ENCODE peak calls at places on chromosomes 11 and 22, in nine cellular contexts. R, D, N, I, G, S, Q, Z and W are unnamed samples.
A peak's percentile ranks its signal among the peaks of the same experiment; 100 is the strongest.

GRCh38 chr22:40001800-40002577 is 7.2 kb downstream of the FAM83F start:
- DNase-seq in R (no peak), D (no peak), N (no peak), I (no peak), G (no peak), S (no peak), Q (no peak), Z (no peak), W (no peak)

GRCh38 chr11:65555693-65556231 is 2.4 kb downstream of the LTBP3 start:
- DNase-seq in R (peak; percentile 48), D (no peak), N (peak; percentile 64), I (no peak), G (no peak), S (peak; percentile 67), Q (peak; percentile 65), Z (no peak), W (no peak)

GRCh38 chr11:93476796-93477195 is 66.4 kb downstream of the SMCO4 start:
- DNase-seq in R (no peak), D (no peak), N (no peak), I (peak; percentile 58), G (no peak), S (peak; percentile 6), Q (no peak), Z (no peak), W (no peak)

GRCh38 chr11:64290352-64290751 is 750 bp upstream of the KCNK4 start:
- DNase-seq in R (no peak), D (no peak), N (no peak), I (no peak), G (no peak), S (no peak), Q (no peak), Z (no peak), W (no peak)

GRCh38 chr11:117408356-117408755 is 80.7 kb downstream of the CEP164 start:
- DNase-seq in R (no peak), D (no peak), N (no peak), I (no peak), G (no peak), S (no peak), Q (no peak), Z (no peak), W (no peak)

GRCh38 chr22:27336151-27337090 is 465.1 kb downstream of the MN1 start:
- DNase-seq in R (no peak), D (no peak), N (no peak), I (peak; percentile 72), G (no peak), S (no peak), Q (no peak), Z (no peak), W (no peak)

GRCh38 chr11:116175707-116176106 is 597.1 kb downstream of the BUD13 start:
- DNase-seq in R (no peak), D (no peak), N (no peak), I (no peak), G (no peak), S (no peak), Q (no peak), Z (no peak), W (no peak)

GRCh38 chr11:46675288-46675851 is 25.0 kb downstream of the ARHGAP1 start:
- DNase-seq in R (peak; percentile 79), D (peak; percentile 65), N (peak; percentile 56), I (no peak), G (no peak), S (peak; percentile 52), Q (no peak), Z (no peak), W (no peak)

GRCh38 chr22:26792522-26792921 is 135.1 kb downstream of the MIAT start:
- DNase-seq in R (no peak), D (no peak), N (no peak), I (no peak), G (no peak), S (no peak), Q (no peak), Z (no peak), W (no peak)

GRCh38 chr22:38009000-38009806 is 24.8 kb upstream of the SOX10 start:
- DNase-seq in R (no peak), D (no peak), N (no peak), I (no peak), G (no peak), S (no peak), Q (no peak), Z (no peak), W (no peak)

GRCh38 chr11:125005491-125005890 is 51.5 kb downstream of the CCDC15 start:
- DNase-seq in R (no peak), D (peak; percentile 2), N (no peak), I (no peak), G (no peak), S (no peak), Q (no peak), Z (no peak), W (no peak)

GRCh38 chr11:63623513-63624140 is 9.4 kb upstream of the PLAAT3 start:
- DNase-seq in R (no peak), D (no peak), N (no peak), I (no peak), G (no peak), S (no peak), Q (no peak), Z (no peak), W (no peak)

GRCh38 chr11:66419825-66420224 is 1.0 kb upstream of the NPAS4 start:
- DNase-seq in R (no peak), D (no peak), N (no peak), I (no peak), G (no peak), S (no peak), Q (no peak), Z (no peak), W (no peak)

DNA sequence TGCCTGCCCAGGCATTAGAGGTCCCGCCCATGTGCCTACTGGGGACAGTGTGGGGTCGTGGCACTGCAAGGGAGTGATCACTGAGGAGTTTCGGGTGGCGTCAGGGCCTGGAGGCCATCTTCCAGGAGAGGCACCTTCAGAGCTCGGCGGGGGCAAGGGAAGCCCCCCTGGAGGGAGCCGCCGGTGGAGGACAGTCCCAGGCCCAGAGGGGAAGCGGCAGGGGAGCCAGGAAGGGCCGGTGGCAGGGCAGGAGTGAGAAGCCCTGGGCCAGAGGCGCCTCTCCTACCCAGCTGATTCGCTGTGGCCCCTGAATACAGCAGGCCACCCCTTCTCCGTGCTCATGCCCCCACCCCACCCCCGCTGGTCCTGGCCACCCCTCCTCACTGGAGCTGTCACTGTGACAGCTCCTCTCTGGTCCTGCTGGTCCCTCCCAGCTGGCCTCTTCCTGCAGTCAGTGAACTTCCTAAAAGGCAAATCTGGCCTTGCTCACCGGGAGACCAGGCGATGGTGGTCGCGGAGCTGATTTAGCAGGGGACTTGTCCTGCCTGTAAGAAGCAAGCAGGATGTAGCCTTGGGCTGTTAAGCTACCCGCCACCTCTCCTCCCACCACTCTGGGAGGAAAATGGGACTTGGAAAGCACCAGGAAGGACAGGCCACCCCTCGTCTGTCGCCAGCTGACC is 2.1 kb upstream of the MAPK11 start:
- DNase-seq in R (no peak), D (no peak), N (no peak), I (no peak), G (no peak), S (no peak), Q (no peak), Z (no peak), W (no peak)
- H3K27ac ChIP-seq in R (no peak overlapping the region), D (no peak overlapping the region), N (peak overlapping the region; percentile 87), I (no peak overlapping the region), G (no peak overlapping the region), S (peak overlapping the region; percentile 8), Q (no peak overlapping the region), Z (no peak overlapping the region), W (no peak overlapping the region)

DNA sequence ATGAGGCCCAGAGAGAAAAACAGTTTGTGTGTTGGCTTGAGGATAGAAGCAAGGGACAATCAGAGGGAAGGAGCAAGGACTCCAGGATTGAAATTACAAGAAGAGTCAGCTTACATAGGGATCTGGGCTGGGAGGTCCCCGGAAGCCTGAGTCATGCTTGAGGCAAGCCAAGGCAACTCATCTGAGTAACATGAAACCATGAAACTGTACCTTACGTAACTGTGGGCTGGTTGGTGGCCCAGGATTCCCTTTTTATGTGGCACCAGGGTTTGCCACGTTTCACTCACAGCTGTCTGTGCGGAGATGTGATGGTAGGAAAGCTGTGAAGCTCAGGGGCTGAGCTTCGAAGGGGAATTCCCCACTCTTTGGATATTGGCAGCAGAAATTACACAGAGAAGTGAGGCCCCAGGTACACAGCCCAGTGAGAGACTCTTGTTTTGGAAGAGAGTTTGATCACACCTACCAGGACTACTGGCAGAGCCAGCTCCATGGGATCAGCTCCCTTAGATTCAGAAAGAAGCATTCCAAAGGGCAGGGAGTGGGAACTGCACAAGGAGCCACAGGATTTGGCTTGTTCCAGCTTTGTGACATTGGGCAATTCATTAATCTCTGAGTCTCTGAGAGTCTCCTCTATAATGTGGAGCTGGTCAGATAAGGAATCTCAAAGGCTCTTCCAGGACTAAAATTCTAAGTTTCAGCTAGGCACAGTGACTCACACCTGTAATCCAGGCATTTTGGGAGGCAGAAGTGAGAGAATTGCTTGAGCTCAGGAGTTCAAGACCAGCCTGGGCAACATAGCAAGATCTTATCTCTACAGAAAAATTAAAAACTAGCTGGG is 7.8 kb downstream of the SLC5A1 start:
- DNase-seq in R (no peak), D (peak; percentile 48), N (no peak), I (peak; percentile 85), G (peak; percentile 77), S (peak; percentile 40), Q (no peak), Z (peak; percentile 42), W (no peak)
- H3K27ac ChIP-seq in R (no peak overlapping the region), D (peak overlapping the region; percentile 85), N (peak overlapping the region; percentile 56), I (peak overlapping the region; percentile 80), G (no peak overlapping the region), S (peak overlapping the region; percentile 60), Q (peak overlapping the region; percentile 3), Z (no peak overlapping the region), W (no peak overlapping the region)

DNA sequence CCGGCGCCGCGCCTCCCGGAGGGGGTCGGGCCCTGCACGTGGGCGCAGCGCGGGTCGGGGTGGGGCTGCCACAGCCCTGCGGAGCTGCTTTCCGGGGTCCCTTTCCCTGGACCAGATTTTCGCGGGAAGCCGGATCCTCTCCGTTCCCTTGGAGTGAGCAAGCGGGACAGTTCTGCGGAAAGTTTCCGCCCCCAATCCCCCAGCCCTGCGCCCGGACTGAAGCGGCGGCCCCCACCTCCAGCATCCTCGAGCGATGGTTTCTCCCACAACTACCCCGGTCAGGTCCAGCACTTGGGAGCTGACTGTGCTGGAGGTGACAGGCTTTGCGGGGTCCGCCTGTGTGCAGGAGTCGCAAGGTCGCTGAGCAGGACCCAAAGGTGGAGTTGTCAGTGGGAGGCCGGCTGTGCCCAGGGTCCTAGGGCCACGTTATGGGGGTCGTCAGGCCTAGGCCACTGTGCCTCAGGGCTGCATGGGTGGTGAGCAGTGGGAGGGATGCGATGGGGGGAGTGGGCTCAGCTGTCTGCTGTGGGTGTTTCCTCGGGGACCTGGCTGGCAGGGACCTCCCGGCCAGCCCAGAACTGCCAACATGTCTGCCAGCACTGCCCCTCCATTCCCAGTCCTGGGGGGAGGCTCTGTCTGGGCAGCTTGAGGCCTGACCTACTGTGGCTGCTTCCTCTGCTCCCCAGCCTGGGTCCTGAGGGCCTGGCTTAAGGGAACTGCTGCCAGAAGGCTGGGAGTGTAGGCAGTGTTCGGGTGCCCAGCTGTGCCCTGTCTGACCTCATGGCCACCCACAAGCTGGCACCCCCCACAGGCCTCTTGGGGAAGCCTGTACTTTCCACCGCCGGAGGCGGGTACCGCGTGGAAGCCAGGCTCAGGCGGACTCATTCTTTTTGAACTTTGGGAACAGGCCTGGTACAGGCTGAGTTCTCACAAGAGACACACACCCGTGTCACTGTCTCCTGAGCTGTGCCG is 726 bp downstream of the ST3GAL4 start:
- DNase-seq in R (peak; percentile 57), D (no peak), N (peak; percentile 55), I (no peak), G (peak; percentile 57), S (no peak), Q (no peak), Z (peak; percentile 24), W (peak; percentile 66)
- H3K27ac ChIP-seq in R (peak overlapping the region; percentile 82), D (no peak overlapping the region), N (peak overlapping the region; percentile 84), I (peak overlapping the region; percentile 42), G (peak overlapping the region; percentile 21), S (peak overlapping the region; percentile 98), Q (no peak overlapping the region), Z (no peak overlapping the region), W (peak overlapping the region; percentile 76)

GRCh38 chr22:48245119-48245485 is 1482.7 kb downstream of the TBC1D22A start:
- DNase-seq in R (no peak), D (no peak), N (no peak), I (no peak), G (no peak), S (no peak), Q (no peak), Z (no peak), W (no peak)
- H3K27ac ChIP-seq in R (no peak overlapping the region), D (no peak overlapping the region), N (no peak overlapping the region), I (no peak overlapping the region), G (no peak overlapping the region), S (no peak overlapping the region), Q (no peak overlapping the region), Z (no peak overlapping the region), W (no peak overlapping the region)